ENCODE peak calls at places on chromosomes 16 and 17, in five cellular contexts. R is IMR-90, P is neuronal stem cell, T is H9, O is H1. B is an unnamed sample.

GRCh38 chr17:48522031-48522593 is 8.7 kb downstream of the HOXB1 start:
- DNase-seq in R (peak; percentile 58), P (no peak), T (peak; percentile 72), O (no peak), B (no peak)

GRCh38 chr17:81701288-81702071 is 1.7 kb upstream of the MRPL12 start:
- DNase-seq in R (no peak), P (no peak), T (no peak), O (no peak), B (no peak)

GRCh38 chr16:88798772-88799455 is 4.7 kb upstream of the CDT1 start:
- DNase-seq in R (no peak), P (no peak), T (peak; percentile 23), O (no peak), B (no peak)

GRCh38 chr16:84284168-84284722 is 10.4 kb upstream of the WFDC1 start:
- DNase-seq in R (no peak), P (no peak), T (peak; percentile 64), O (no peak), B (no peak)

GRCh38 chr17:9971991-9972390 is 66.9 kb upstream of the RCVRN start:
- DNase-seq in R (peak; percentile 44), P (no peak), T (no peak), O (no peak), B (peak; percentile 56)

GRCh38 chr17:74554909-74555308 is 9.0 kb upstream of the CD300C start:
- DNase-seq in R (no peak), P (no peak), T (no peak), O (no peak), B (no peak)

GRCh38 chr17:17696075-17696474 is 14.8 kb downstream of the RAI1 start:
- DNase-seq in R (no peak), P (no peak), T (no peak), O (no peak), B (no peak)

GRCh38 chr17:35844547-35844946 is 24.1 kb downstream of the HEATR9 start:
- DNase-seq in R (no peak), P (no peak), T (no peak), O (no peak), B (no peak)

GRCh38 chr17:27810902-27811557 is 10.7 kb upstream of the NOS2 start:
- DNase-seq in R (peak; percentile 58), P (no peak), T (no peak), O (no peak), B (peak; percentile 94)

GRCh38 chr16:71421911-71422310 is 19.9 kb downstream of the TLE7 start:
- DNase-seq in R (no peak), P (no peak), T (peak; percentile 71), O (no peak), B (no peak)

GRCh38 chr16:66843191-66843590 is 1.0 kb upstream of the CA7 start:
- DNase-seq in R (no peak), P (no peak), T (no peak), O (no peak), B (no peak)

GRCh38 chr16:50298591-50299507 is 32.5 kb downstream of the ADCY7 start:
- DNase-seq in R (no peak), P (no peak), T (peak; percentile 22), O (no peak), B (no peak)

GRCh38 chr16:78684040-78684611 is 584.7 kb downstream of the WWOX start:
- DNase-seq in R (peak; percentile 43), P (no peak), T (no peak), O (no peak), B (peak; percentile 90)

DNA sequence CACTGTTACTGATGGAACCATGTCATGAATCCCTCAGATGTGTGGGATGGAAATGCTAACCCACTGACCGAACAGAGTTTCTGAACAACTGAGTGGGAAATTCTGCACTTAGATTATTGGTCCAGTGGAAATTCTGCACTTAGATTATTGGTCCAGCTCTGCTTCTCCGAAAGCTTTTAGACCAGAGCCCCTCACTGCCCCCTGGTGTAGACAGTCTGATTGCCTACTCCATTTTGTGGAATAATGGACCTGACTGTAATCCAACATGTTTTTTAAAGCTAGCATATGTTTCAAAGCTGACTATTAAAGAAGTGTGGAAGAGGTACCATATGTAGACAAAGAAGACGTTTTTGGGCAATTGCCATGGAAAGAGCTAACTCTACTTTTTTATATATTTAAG is 50.3 kb upstream of the TBX2 start:
- DNase-seq in R (no peak), P (no peak), T (no peak), O (no peak), B (no peak)
- H4K91ac ChIP-seq in R (no peak overlapping the region), P (no peak overlapping the region), T (no peak overlapping the region), O (no peak overlapping the region), B (no peak overlapping the region)

GRCh38 chr17:42512246-42512645 is 23.8 kb upstream of the NAGLU start:
- DNase-seq in R (no peak), P (no peak), T (no peak), O (no peak), B (no peak)
- H4K91ac ChIP-seq in R (peak overlapping the region; percentile 55), P (no peak overlapping the region), T (no peak overlapping the region), O (no peak overlapping the region), B (no peak overlapping the region)

DNA sequence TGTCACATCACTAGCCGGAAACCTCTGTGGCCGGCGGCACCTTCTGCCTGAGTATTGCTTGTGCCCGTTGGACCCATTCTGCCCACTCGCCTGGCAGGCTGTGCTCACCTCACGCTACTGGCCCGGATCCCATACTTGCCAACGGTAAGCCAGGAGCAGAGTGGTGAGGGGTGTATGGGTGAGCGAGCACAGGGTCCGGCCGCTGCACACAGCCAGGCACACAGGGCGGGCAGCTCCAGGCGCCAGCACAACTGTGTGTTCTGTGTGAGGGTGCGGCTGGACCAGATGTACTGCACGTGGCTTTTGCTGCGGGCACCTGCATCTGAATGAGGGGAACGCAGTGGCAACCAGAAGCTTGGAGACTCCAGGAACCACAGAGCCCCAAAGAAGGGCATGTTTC is 455.7 kb downstream of the CDH8 start:
- DNase-seq in R (no peak), P (no peak), T (no peak), O (no peak), B (no peak)
- H4K91ac ChIP-seq in R (no peak overlapping the region), P (no peak overlapping the region), T (no peak overlapping the region), O (no peak overlapping the region), B (no peak overlapping the region)

GRCh38 chr16:27245276-27246231 is 23.0 kb downstream of the NSMCE1 start:
- DNase-seq in R (peak; percentile 99), P (no peak), T (peak; percentile 9), O (no peak), B (peak; percentile 55)
- H4K91ac ChIP-seq in R (peak overlapping the region; percentile 93), P (no peak overlapping the region), T (no peak overlapping the region), O (no peak overlapping the region), B (no peak overlapping the region)

GRCh38 chr17:8475820-8476219 is 40.1 kb downstream of the NDEL1 start:
- DNase-seq in R (no peak), P (no peak), T (no peak), O (no peak), B (no peak)

GRCh38 chr17:8479431-8479947 is 43.8 kb downstream of the NDEL1 start:
- DNase-seq in R (peak; percentile 71), P (no peak), T (no peak), O (no peak), B (no peak)

GRCh38 chr17:8480011-8480976 is 44.6 kb downstream of the NDEL1 start:
- DNase-seq in R (no peak), P (no peak), T (peak; percentile 31), O (no peak), B (no peak)

GRCh38 chr17:8476741-8477140 is 41.1 kb downstream of the NDEL1 start:
- DNase-seq in R (no peak), P (no peak), T (peak; percentile 29), O (no peak), B (no peak)

DNA sequence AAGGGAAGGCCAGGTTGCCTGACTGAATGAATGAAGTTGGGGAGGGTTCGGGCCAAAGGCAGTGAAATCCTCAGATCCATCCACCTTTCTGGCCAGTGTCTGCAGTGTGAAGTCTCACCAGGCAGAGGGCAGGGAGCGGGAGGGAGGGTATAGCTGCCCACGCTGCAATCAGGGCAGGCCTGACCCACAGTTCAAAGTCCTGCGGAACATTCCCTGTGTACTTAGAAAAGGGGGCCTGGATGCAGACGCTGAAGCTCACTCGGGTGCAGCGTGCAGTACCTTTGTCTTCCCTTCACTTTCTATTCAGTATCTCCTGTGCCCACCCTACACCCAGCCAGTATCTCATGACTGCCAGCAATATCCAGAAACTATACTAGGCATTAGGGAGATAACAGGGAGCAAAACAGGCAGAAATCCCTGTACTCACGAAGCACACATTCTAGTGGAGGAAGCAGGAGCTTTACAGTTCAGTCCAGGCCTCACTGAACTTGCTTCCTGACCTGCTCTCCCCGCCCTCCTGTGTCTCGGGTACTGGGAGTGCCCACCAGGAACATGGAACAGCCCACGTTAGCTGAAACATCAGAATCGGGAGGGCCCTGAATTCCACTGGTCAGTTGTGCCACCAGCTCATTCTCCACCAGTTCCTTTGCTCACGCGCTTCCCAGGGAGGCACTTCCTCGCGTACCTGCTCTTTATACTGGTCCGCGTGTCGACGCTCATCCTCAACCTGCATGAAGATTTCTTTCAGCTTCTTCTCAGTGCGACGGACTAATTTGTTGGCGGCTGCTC is 42.2 kb downstream of the NDEL1 start:
- DNase-seq in R (no peak), P (no peak), T (no peak), O (no peak), B (no peak)
- H4K91ac ChIP-seq in R (no peak overlapping the region), P (no peak overlapping the region), T (no peak overlapping the region), O (no peak overlapping the region), B (no peak overlapping the region)

GRCh38 chr16:5578980-5579379 is 481.4 kb upstream of the EEF2KMT start:
- DNase-seq in R (no peak), P (no peak), T (no peak), O (no peak), B (no peak)
- H4K91ac ChIP-seq in R (no peak overlapping the region), P (no peak overlapping the region), T (no peak overlapping the region), O (no peak overlapping the region), B (no peak overlapping the region)

DNA sequence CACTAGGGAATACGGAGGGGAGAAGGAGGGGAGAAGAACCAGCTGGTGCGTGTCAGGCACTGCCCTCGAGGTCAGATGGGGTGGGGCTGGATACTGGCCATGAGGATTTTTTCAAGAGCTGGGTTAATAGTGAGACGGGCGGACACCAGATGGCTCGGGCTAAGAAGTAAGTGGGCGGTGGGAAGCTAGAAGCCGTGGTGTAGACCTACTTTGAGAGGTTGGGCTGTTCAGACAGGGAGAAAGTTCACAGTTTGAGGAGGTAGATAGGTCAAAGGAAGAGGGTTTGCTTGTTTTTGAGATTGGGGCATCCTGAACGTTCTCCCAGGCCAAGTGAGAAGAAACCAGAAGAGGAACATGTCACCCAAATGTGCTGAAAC is 303.9 kb downstream of the SEC14L1 start:
- DNase-seq in R (peak; percentile 78), P (no peak), T (no peak), O (no peak), B (no peak)
- H4K91ac ChIP-seq in R (peak overlapping the region; percentile 41), P (no peak overlapping the region), T (no peak overlapping the region), O (no peak overlapping the region), B (no peak overlapping the region)

DNA sequence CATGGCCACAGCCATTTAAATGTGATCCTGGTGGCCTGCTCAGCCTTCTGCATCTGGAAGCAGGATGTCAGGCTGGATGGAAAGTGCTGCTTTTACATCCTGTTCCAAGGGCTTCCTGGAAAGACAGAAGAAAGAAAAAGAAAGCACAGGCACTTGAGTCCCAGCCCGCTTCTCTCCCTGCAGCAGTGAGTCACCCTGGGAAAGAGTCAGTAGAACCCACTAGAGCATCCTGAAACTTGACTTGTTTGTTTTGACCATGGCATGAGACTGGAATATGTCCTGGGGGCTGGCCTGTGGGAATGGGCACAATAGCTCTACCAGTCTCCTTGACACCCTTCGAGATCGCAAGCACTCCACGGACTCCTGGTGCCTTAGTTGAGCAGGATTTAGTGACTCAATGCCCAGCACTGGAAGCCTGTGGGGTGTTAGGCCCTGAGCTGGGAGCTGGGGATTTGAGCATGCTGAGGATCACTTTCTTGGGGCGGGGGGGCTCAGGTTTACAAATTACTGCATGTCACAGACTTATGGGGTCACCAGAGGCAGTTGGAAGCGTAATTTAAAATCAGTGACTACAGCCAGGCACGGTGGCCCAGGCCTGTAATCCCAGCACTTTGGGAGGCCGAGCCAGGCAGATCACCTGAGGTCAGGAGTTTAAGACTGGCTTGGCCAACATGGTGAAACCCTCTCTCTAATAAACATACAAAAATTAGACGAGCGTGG is 22.1 kb upstream of the GNA13 start:
- DNase-seq in R (peak; percentile 78), P (no peak), T (no peak), O (no peak), B (no peak)
- H4K91ac ChIP-seq in R (peak overlapping the region; percentile 52), P (no peak overlapping the region), T (no peak overlapping the region), O (no peak overlapping the region), B (no peak overlapping the region)

B was measured in trophoblast cell.